ENCODE peak calls at places on chromosomes 5 and 9, in five cellular contexts. One of them, this sample, is unnamed.

GRCh38 chr5:15544039-15544438 is 44.1 kb downstream of the FBXL7 start:
- DNase-seq in CD8-positive, alpha-beta T cell: no peak
- DNase-seq in AG09309: no peak
- DNase-seq in GM10248: no peak
- DNase-seq in spleen: no peak
- DNase-seq in this sample: peak

GRCh38 chr5:157549954-157550549 is 25.5 kb downstream of the ADAM19 start:
- DNase-seq in AG09309: no peak
- DNase-seq in spleen: no peak
- DNase-seq in CD8-positive, alpha-beta T cell: no peak
- DNase-seq in GM10248: no peak
- DNase-seq in this sample: no peak

GRCh38 chr9:88018101-88018500 is 43.8 kb upstream of the CDK20 start:
- DNase-seq in GM10248: no peak
- DNase-seq in spleen: no peak
- DNase-seq in AG09309: no peak
- DNase-seq in CD8-positive, alpha-beta T cell: no peak
- DNase-seq in this sample: no peak

GRCh38 chr9:26012797-26013594 is 334.8 kb upstream of the TUSC1 start:
- DNase-seq in spleen: no peak
- DNase-seq in AG09309: no peak
- DNase-seq in GM10248: no peak
- DNase-seq in CD8-positive, alpha-beta T cell: no peak
- DNase-seq in this sample: peak

GRCh38 chr9:32486839-32487562 is 39.0 kb downstream of the RIGI start:
- DNase-seq in AG09309: no peak
- DNase-seq in CD8-positive, alpha-beta T cell: no peak
- DNase-seq in spleen: no peak
- DNase-seq in GM10248: no peak
- DNase-seq in this sample: peak

GRCh38 chr9:135023389-135023788 is 64.1 kb upstream of the OLFM1 start:
- DNase-seq in CD8-positive, alpha-beta T cell: no peak
- DNase-seq in AG09309: no peak
- DNase-seq in spleen: no peak
- DNase-seq in GM10248: no peak
- DNase-seq in this sample: no peak

GRCh38 chr5:134122530-134122929 is 8.0 kb downstream of the TCF7 start:
- DNase-seq in GM10248: no peak
- DNase-seq in AG09309: no peak
- DNase-seq in spleen: peak
- DNase-seq in CD8-positive, alpha-beta T cell: peak
- DNase-seq in this sample: no peak

GRCh38 chr5:159915913-159916840 is at the start of gene ADRA1B:
- DNase-seq in spleen: peak
- DNase-seq in AG09309: no peak
- DNase-seq in CD8-positive, alpha-beta T cell: peak
- DNase-seq in GM10248: peak
- DNase-seq in this sample: peak

DNA sequence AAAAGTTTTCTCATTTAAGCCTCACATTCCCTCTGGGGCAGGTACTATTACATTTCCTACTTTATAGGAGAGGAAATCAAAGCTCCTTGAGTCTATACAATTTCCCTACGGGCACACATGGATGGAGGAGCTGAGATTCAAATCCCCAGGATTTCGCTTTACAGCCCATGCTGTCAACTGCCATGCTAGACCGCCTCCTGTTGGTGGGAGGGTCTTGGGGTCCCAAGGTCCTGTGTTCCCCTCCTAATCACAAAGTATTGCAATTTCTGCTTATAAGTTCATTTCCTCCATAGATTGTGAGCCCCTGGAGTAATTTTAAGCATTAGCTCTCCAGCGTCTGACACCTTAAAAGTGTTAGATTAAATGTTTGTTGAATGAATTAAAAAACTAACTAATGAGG is 95.9 kb upstream of the SMARCA2 start:
- DNase-seq in GM10248: no peak
- DNase-seq in spleen: no peak
- DNase-seq in CD8-positive, alpha-beta T cell: no peak
- DNase-seq in AG09309: no peak
- DNase-seq in this sample: no peak
- TF ChIP-seq CTCF in GM10248: no peak
- TF ChIP-seq CTCF in spleen: no peak
- TF ChIP-seq CTCF in CD8-positive, alpha-beta T cell: no peak
- TF ChIP-seq CTCF in AG09309: no peak
- TF ChIP-seq CTCF in this sample: no peak

DNA sequence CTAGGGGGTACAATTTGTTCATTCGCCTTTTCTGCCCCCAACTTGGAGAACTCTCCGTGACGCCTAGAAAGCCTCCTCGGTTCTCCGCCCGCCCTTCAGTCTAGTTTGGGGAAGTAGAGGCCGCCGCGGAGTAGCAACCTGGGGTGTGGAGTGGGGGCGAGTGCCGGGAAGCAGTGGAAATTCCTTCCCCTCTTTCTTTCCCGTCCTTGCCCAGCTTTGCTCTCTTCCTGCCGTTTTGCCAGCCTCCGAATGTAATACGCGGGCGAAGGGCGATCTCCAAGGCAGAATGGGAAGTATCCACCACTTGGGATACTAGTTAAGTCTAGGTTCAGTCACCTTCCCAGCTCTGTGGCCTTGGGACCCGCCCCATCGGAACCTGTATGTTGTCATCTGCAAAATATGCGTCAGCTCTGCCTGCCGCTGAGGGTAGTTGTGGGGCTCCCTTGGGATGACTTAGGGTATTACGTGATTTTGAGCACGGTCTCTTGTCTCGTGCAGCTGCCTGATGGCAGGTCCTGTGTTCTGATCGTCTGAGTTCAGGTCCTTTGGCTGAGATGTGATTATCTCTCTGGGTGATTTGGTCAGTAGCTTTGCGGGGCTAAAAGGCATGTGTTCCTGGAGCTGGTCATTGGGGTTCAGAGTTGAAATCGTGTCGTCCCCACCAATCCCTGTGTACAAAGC is 726 bp downstream of the PAM start:
- DNase-seq in GM10248: peak
- DNase-seq in spleen: peak
- DNase-seq in AG09309: peak
- DNase-seq in CD8-positive, alpha-beta T cell: peak
- DNase-seq in this sample: peak
- TF ChIP-seq CTCF in GM10248: no peak
- TF ChIP-seq CTCF in spleen: no peak
- TF ChIP-seq CTCF in AG09309: no peak
- TF ChIP-seq CTCF in CD8-positive, alpha-beta T cell: no peak
- TF ChIP-seq CTCF in this sample: no peak

GRCh38 chr5:149990518-149991376 is 9.7 kb downstream of the TIGD6 start:
- DNase-seq in AG09309: no peak
- DNase-seq in spleen: peak
- DNase-seq in CD8-positive, alpha-beta T cell: peak
- DNase-seq in GM10248: peak
- DNase-seq in this sample: peak
- TF ChIP-seq CTCF in AG09309: peak
- TF ChIP-seq CTCF in spleen: peak
- TF ChIP-seq CTCF in CD8-positive, alpha-beta T cell: peak
- TF ChIP-seq CTCF in GM10248: peak
- TF ChIP-seq CTCF in this sample: peak

GRCh38 chr5:62920856-62921255 is 342.2 kb downstream of the LRRC70 start:
- DNase-seq in AG09309: no peak
- DNase-seq in GM10248: no peak
- DNase-seq in CD8-positive, alpha-beta T cell: no peak
- DNase-seq in spleen: no peak
- DNase-seq in this sample: no peak
- TF ChIP-seq CTCF in AG09309: no peak
- TF ChIP-seq CTCF in GM10248: no peak
- TF ChIP-seq CTCF in CD8-positive, alpha-beta T cell: no peak
- TF ChIP-seq CTCF in spleen: no peak
- TF ChIP-seq CTCF in this sample: no peak

DNA sequence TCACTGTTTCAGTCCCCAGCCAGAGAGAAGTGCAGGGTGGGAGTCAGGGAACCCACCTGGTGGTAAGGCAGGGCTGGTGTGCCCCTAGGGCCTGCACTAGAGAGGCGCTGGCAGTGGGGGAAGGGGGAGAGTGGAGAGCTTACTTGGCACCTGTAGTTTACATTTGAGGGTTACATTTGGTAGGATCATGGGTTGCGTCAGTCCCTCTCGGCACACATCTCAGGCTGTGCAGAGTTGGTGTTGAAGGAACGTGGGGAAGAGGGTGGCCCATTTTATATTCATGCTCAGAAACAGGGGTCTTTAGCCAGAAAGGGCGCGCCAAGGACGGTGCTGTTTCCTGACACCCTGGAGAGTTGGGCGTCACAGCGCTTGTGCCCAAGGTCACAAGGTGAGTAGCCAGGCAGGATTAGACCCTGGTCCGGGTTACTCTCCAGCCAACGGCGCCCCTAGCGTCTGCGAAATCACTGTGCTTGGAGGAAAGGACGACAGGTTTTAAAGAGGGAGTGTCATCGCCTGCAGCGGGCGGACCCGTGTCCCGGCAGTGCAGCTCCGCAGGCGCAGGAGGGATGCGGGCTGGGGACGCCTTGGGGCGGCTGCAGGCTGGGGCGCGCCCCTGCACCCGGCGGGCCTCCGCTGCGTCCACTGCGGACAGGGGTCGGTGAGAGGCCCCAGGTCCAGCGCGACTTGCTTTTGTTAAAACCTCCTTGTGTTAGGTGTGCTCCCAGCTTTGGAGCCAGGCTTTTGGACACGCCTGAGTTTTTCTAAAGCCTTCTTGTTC is 272.6 kb downstream of the FANCC start:
- DNase-seq in spleen: no peak
- DNase-seq in GM10248: no peak
- DNase-seq in CD8-positive, alpha-beta T cell: no peak
- DNase-seq in AG09309: no peak
- DNase-seq in this sample: no peak
- TF ChIP-seq CTCF in spleen: no peak
- TF ChIP-seq CTCF in GM10248: no peak
- TF ChIP-seq CTCF in CD8-positive, alpha-beta T cell: no peak
- TF ChIP-seq CTCF in AG09309: peak
- TF ChIP-seq CTCF in this sample: no peak

DNA sequence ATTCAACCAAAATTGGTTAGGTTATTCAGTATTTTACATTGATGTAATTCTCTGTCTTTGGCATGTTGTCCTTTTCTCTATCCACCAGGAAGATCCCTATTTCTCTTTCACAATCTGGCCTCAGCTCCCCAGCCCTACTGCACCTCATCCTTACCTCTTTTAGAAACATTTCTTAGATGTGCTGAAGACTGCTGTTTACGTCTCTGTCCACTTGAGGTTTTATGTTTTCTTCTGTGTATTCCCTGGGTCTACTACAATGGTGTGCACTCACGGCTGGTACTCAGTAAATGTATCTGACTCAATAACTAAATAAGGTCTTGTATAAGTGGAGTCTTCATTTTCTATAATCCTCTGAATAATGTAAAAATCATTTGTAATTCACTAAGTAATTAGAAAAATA is 822.7 kb downstream of the DTWD2 start:
- DNase-seq in CD8-positive, alpha-beta T cell: no peak
- DNase-seq in GM10248: no peak
- DNase-seq in AG09309: no peak
- DNase-seq in spleen: no peak
- DNase-seq in this sample: no peak
- TF ChIP-seq CTCF in CD8-positive, alpha-beta T cell: no peak
- TF ChIP-seq CTCF in GM10248: no peak
- TF ChIP-seq CTCF in AG09309: no peak
- TF ChIP-seq CTCF in spleen: no peak
- TF ChIP-seq CTCF in this sample: no peak

GRCh38 chr5:151682751-151683331 is 3.9 kb downstream of the SPARC start:
- DNase-seq in CD8-positive, alpha-beta T cell: no peak
- DNase-seq in spleen: no peak
- DNase-seq in AG09309: no peak
- DNase-seq in GM10248: no peak
- DNase-seq in this sample: peak

GRCh38 chr5:151685749-151686672 is 704 bp downstream of the SPARC start:
- DNase-seq in CD8-positive, alpha-beta T cell: no peak
- DNase-seq in GM10248: no peak
- DNase-seq in spleen: no peak
- DNase-seq in AG09309: no peak
- DNase-seq in this sample: peak

GRCh38 chr5:151683444-151683843 is 3.3 kb downstream of the SPARC start:
- DNase-seq in AG09309: no peak
- DNase-seq in spleen: no peak
- DNase-seq in CD8-positive, alpha-beta T cell: no peak
- DNase-seq in GM10248: no peak
- DNase-seq in this sample: no peak

GRCh38 chr5:151683936-151684586 is 2.7 kb downstream of the SPARC start:
- DNase-seq in spleen: no peak
- DNase-seq in CD8-positive, alpha-beta T cell: no peak
- DNase-seq in AG09309: no peak
- DNase-seq in GM10248: no peak
- DNase-seq in this sample: no peak

GRCh38 chr5:151684690-151685361 is 1.9 kb downstream of the SPARC start:
- DNase-seq in AG09309: peak
- DNase-seq in CD8-positive, alpha-beta T cell: no peak
- DNase-seq in spleen: no peak
- DNase-seq in GM10248: no peak
- DNase-seq in this sample: peak
- TF ChIP-seq CTCF in AG09309: peak
- TF ChIP-seq CTCF in CD8-positive, alpha-beta T cell: no peak
- TF ChIP-seq CTCF in spleen: no peak
- TF ChIP-seq CTCF in GM10248: no peak
- TF ChIP-seq CTCF in this sample: peak

DNA sequence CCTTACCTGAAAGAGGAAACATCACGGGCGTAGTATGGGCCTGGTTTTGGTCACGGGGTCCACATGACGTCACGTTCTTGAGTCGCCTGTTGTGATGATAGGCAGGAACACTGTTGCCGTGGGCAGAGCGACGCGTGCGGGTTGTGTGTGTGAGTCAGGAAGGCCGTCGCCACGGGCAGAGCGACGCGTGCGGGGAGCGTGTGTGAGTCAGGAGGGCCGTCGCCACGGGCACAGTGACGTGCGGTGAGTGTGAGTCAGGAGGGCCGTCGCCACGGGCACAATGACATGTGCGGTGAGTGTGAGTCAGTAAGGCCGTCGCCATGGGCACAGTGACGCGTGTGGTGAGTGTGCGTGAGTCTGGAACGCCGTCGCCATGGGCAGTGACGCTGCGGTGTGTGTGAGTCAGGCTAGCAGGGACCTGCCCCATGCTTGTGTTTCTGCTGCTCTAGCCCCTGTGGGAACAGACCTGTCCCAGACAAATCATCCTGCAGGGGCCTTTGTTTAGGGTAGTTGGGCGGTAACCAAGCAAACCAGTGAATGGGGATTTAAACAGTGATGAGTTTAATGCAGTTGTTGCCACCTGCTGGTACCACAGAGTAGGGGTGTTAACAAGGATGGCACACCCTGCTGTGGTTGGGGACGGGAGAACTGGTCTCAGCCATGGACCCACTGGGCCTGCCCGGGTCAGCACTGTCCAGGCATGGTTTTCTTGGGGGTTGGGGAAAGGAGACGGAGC is 19.8 kb downstream of the TRIP13 start:
- DNase-seq in spleen: no peak
- DNase-seq in CD8-positive, alpha-beta T cell: no peak
- DNase-seq in AG09309: peak
- DNase-seq in GM10248: no peak
- DNase-seq in this sample: peak
- TF ChIP-seq CTCF in spleen: no peak
- TF ChIP-seq CTCF in CD8-positive, alpha-beta T cell: no peak
- TF ChIP-seq CTCF in AG09309: peak
- TF ChIP-seq CTCF in GM10248: no peak
- TF ChIP-seq CTCF in this sample: no peak

This sample was measured in fibroblast of mammary gland.